ENCODE peak calls at places on chromosomes 13 and 19, in five cellular contexts. F is K562, S is GM23338, X is dorsolateral prefrontal cortex, U is gastrocnemius medialis. J is an unnamed sample.

GRCh38 chr13:43196171-43196611 is 172.8 kb downstream of the DNAJC15 start:
- DNase-seq in F (no peak), X (no peak), S (no peak), U (peak), J (no peak)

GRCh38 chr13:97000295-97000925 is 6.1 kb upstream of the OXGR1 start:
- DNase-seq in S (peak), F (no peak), X (no peak), U (no peak), J (no peak)

GRCh38 chr13:26025196-26025595 is 26.6 kb downstream of the SHISA2 start:
- DNase-seq in U (no peak), F (no peak), S (peak), X (no peak), J (no peak)

GRCh38 chr13:50410921-50411712 is 395.9 kb downstream of the KCNRG start:
- DNase-seq in X (no peak), U (peak), S (no peak), F (peak), J (peak)

GRCh38 chr13:20566424-20566916 is 487 bp upstream of the IFT88 start:
- DNase-seq in X (no peak), S (peak), F (no peak), U (peak), J (peak)

GRCh38 chr13:107770541-107770940 is 444.8 kb downstream of the LIG4 start:
- DNase-seq in F (no peak), X (no peak), U (no peak), S (peak), J (no peak)

GRCh38 chr13:73422973-73423372 is 364.2 kb downstream of the KLF5 start:
- DNase-seq in S (no peak), U (no peak), X (no peak), F (no peak), J (no peak)

GRCh38 chr13:23922005-23922932 is 25.0 kb upstream of the C1QTNF9B start:
- DNase-seq in U (no peak), S (peak), X (no peak), F (no peak), J (no peak)

GRCh38 chr19:4695224-4695731 is 25.1 kb upstream of the MYDGF start:
- DNase-seq in S (no peak), X (no peak), U (peak), F (no peak), J (no peak)

GRCh38 chr19:16541526-16542044 is 652 bp downstream of the CHERP start:
- DNase-seq in S (peak), U (no peak), X (no peak), F (no peak), J (no peak)

GRCh38 chr19:3129112-3129511 is 6.7 kb upstream of the GNA15 start:
- DNase-seq in F (no peak), X (no peak), U (no peak), S (peak), J (no peak)

GRCh38 chr19:30309983-30310805 is 62.0 kb upstream of the ZNF536 start:
- DNase-seq in U (no peak), X (no peak), F (no peak), S (no peak), J (no peak)

GRCh38 chr19:17779281-17779930 is 15.5 kb upstream of the B3GNT3 start:
- DNase-seq in S (peak), U (no peak), X (peak), F (peak), J (no peak)

GRCh38 chr13:72062566-72062965 is 195.6 kb upstream of the DACH1 start:
- DNase-seq in S (peak), F (no peak), X (no peak), U (no peak), J (no peak)

GRCh38 chr19:55275851-55276719 is 3.8 kb downstream of the HSPBP1 start:
- DNase-seq in S (no peak), F (no peak), X (no peak), U (no peak), J (no peak)

GRCh38 chr19:29211562-29212416 is 1.2 kb downstream of the UQCRFS1 start:
- DNase-seq in S (peak), U (no peak), F (peak), X (no peak), J (peak)

GRCh38 chr19:15378529-15379082 is 981 bp downstream of the AKAP8 start:
- DNase-seq in U (peak), F (peak), S (peak), X (peak), J (peak)

GRCh38 chr13:94140027-94140426 is 339.5 kb downstream of the DCT start:
- DNase-seq in U (no peak), X (no peak), S (peak), F (no peak), J (no peak)

GRCh38 chr19:13102416-13102665 is 317 bp downstream of the LYL1 start:
- DNase-seq in F (no peak), U (no peak), X (no peak), S (no peak), J (no peak)

GRCh38 chr13:109249780-109250528 is 536.4 kb downstream of the IRS2 start:
- DNase-seq in U (no peak), F (no peak), S (peak), X (no peak), J (no peak)

GRCh38 chr13:92821324-92821723 is 405.3 kb upstream of the GPC6 start:
- DNase-seq in U (no peak), S (peak), X (no peak), F (no peak), J (no peak)

GRCh38 chr13:40102854-40103253 is 447.4 kb downstream of the COG6 start:
- DNase-seq in U (no peak), X (peak), F (peak), S (no peak), J (peak)

GRCh38 chr19:34306824-34307223 is 52.5 kb downstream of the GARRE1 start:
- DNase-seq in F (no peak), S (no peak), X (no peak), U (no peak), J (no peak)

GRCh38 chr13:96542986-96543385 is 451.3 kb downstream of the OXGR1 start:
- DNase-seq in U (no peak), X (no peak), F (no peak), S (no peak), J (no peak)

GRCh38 chr19:38538386-38538785 is 79.4 kb downstream of the MAP4K1 start:
- DNase-seq in U (no peak), S (no peak), F (no peak), X (no peak), J (no peak)

GRCh38 chr19:40236366-40236765 is 9.9 kb upstream of the CCNP start:
- DNase-seq in S (no peak), U (no peak), X (no peak), F (no peak), J (no peak)

GRCh38 chr19:28887920-28888618 is 324.9 kb downstream of the UQCRFS1 start:
- DNase-seq in F (no peak), U (no peak), S (no peak), X (no peak), J (no peak)

GRCh38 chr13:87120476-87120875 is 550.7 kb upstream of the SLITRK5 start:
- DNase-seq in S (no peak), X (no peak), F (no peak), U (no peak), J (no peak)

GRCh38 chr13:41780736-41781708 is 179.9 kb downstream of the VWA8 start:
- DNase-seq in U (no peak), F (no peak), S (no peak), X (no peak), J (no peak)

GRCh38 chr19:34961775-34962174 is 2.3 kb downstream of the ZNF792 start:
- DNase-seq in S (no peak), F (no peak), X (no peak), U (no peak), J (no peak)

GRCh38 chr13:72412481-72412880 is 314.9 kb downstream of the MZT1 start:
- DNase-seq in S (no peak), F (no peak), U (no peak), X (no peak), J (no peak)

GRCh38 chr19:11196406-11197287 is 698 bp downstream of the KANK2 start:
- DNase-seq in X (no peak), S (peak), U (no peak), F (peak), J (peak)
- H3K27ac ChIP-seq in X (peak), S (no peak), U (peak), F (peak), J (peak)

GRCh38 chr19:572891-573825 is 762 bp downstream of the BSG start:
- DNase-seq in S (peak), X (no peak), F (no peak), U (peak), J (peak)
- TF ChIP-seq CTCF in S (no peak), X (no peak), F (no peak), U (no peak), J (no peak)

GRCh38 chr19:50568321-50569022 is at the start of gene LRRC4B:
- DNase-seq in X (peak), F (peak), S (peak), U (no peak), J (no peak)
- H3K27ac ChIP-seq in X (peak), F (no peak), S (no peak), U (no peak), J (no peak)

GRCh38 chr13:79538757-79539156 is 57.8 kb downstream of the NDFIP2 start:
- DNase-seq in F (no peak), U (no peak), X (no peak), S (no peak), J (no peak)
- TF ChIP-seq CTCF in F (no peak), U (no peak), X (no peak), S (no peak), J (no peak)

DNA sequence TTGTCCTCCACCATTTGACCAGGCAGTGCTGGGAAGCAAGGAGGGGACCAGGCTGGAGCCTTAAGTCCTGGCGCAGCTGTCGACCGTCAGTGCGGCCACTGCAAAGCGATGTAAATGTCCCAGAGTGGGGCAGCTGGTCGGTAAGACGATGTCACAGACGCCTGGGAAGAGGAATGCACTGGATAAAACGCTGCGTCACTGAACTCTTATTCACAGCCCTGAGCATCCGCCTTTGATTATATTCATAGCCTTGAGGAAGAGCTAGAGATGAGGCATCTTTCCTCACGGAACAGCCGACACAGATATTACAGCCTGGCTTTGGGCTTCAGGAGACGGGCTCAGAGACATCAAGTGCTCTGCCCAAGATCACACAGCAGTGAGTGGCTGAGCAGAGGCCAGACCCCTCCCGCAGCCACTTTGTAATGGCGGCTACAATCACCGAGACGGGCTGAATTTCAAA is 17.6 kb upstream of the TUBGCP3 start:
- DNase-seq in U (no peak), X (no peak), S (peak), F (no peak), J (no peak)
- H3K27ac ChIP-seq in U (peak), X (no peak), S (no peak), F (no peak), J (no peak)

GRCh38 chr13:58907347-58907746 is 1256.4 kb downstream of the DIAPH3 start:
- DNase-seq in F (no peak), S (no peak), X (no peak), U (no peak), J (no peak)
- TF ChIP-seq CTCF in F (no peak), S (no peak), X (no peak), U (no peak), J (no peak)